ENCODE peak calls at places on chromosomes 16 and 17, in nine cellular contexts. W, T, U, C, G, A, H, F and Y are unnamed samples.

GRCh38 chr17:19867654-19868395 is at the start of gene ULK2:
- DNase-seq in W (peak), T (peak), U (peak), C (peak), G (peak), A (no peak), H (peak), F (peak), Y (peak)

GRCh38 chr16:51113254-51114125 is 37.6 kb downstream of the SALL1 start:
- DNase-seq in W (no peak), T (no peak), U (no peak), C (no peak), G (no peak), A (no peak), H (no peak), F (no peak), Y (no peak)

GRCh38 chr17:62064791-62065563 is at the start of gene MED13:
- DNase-seq in W (no peak), T (peak), U (peak), C (peak), G (peak), A (peak), H (peak), F (peak), Y (no peak)

GRCh38 chr17:80970044-80970761 is 21.4 kb upstream of the CHMP6 start:
- DNase-seq in W (no peak), T (no peak), U (no peak), C (peak), G (peak), A (peak), H (no peak), F (no peak), Y (no peak)

GRCh38 chr17:15263206-15263579 is 1.9 kb downstream of the PMP22 start:
- DNase-seq in W (no peak), T (peak), U (peak), C (peak), G (peak), A (no peak), H (peak), F (peak), Y (no peak)

GRCh38 chr16:86508947-86509758 is 1.2 kb upstream of the FOXF1 start:
- DNase-seq in W (no peak), T (no peak), U (peak), C (peak), G (peak), A (no peak), H (no peak), F (no peak), Y (no peak)

GRCh38 chr16:88376053-88376834 is 6.5 kb upstream of the ZNF469 start:
- DNase-seq in W (no peak), T (no peak), U (no peak), C (no peak), G (no peak), A (no peak), H (no peak), F (no peak), Y (no peak)

GRCh38 chr17:19706791-19707727 is 9.3 kb downstream of the SLC47A2 start:
- DNase-seq in W (peak), T (peak), U (no peak), C (no peak), G (no peak), A (no peak), H (no peak), F (no peak), Y (no peak)

GRCh38 chr17:61897548-61898180 is 30.1 kb downstream of the INTS2 start:
- DNase-seq in W (no peak), T (no peak), U (no peak), C (no peak), G (no peak), A (no peak), H (no peak), F (no peak), Y (no peak)

GRCh38 chr16:85839681-85840240 is 40.3 kb downstream of the COX4I1 start:
- DNase-seq in W (no peak), T (no peak), U (no peak), C (no peak), G (no peak), A (no peak), H (no peak), F (no peak), Y (no peak)

GRCh38 chr17:70716551-70716950 is 547.2 kb downstream of the KCNJ2 start:
- DNase-seq in W (no peak), T (no peak), U (no peak), C (no peak), G (no peak), A (no peak), H (no peak), F (no peak), Y (no peak)
- TF ChIP-seq CTCF in W (no peak), T (no peak), U (no peak), C (no peak), G (no peak), A (no peak), H (no peak), F (no peak), Y (no peak)

GRCh38 chr16:54932737-54933254 is 2.1 kb downstream of the IRX5 start:
- DNase-seq in W (no peak), T (no peak), U (no peak), C (no peak), G (no peak), A (no peak), H (no peak), F (no peak), Y (no peak)
- H3K4me3 ChIP-seq in W (peak), T (peak), U (peak), C (no peak), G (peak), A (peak), H (no peak), F (peak), Y (no peak)

GRCh38 chr17:52517176-52517575 is 358.7 kb upstream of the CA10 start:
- DNase-seq in W (no peak), T (no peak), U (no peak), C (no peak), G (no peak), A (no peak), H (no peak), F (no peak), Y (no peak)
- TF ChIP-seq CTCF in W (no peak), T (no peak), U (no peak), C (no peak), G (no peak), A (no peak), H (no peak), F (no peak), Y (no peak)

GRCh38 chr16:22193134-22193411 is 13.0 kb upstream of the EEF2K start:
- DNase-seq in W (no peak), T (no peak), U (no peak), C (peak), G (no peak), A (no peak), H (no peak), F (no peak), Y (no peak)
- H3K4me3 ChIP-seq in W (no peak), T (no peak), U (peak), C (no peak), G (no peak), A (no peak), H (no peak), F (peak), Y (no peak)

GRCh38 chr17:83105512-83105911 is 26.1 kb downstream of the METRNL start:
- DNase-seq in W (no peak), T (no peak), U (no peak), C (no peak), G (no peak), A (no peak), H (no peak), F (no peak), Y (no peak)

GRCh38 chr17:83103200-83103937 is 24.0 kb downstream of the METRNL start:
- DNase-seq in W (no peak), T (no peak), U (peak), C (no peak), G (no peak), A (peak), H (no peak), F (peak), Y (no peak)

GRCh38 chr17:83104577-83105505 is 25.4 kb downstream of the METRNL start:
- DNase-seq in W (no peak), T (no peak), U (no peak), C (no peak), G (peak), A (no peak), H (no peak), F (no peak), Y (no peak)

GRCh38 chr17:83101805-83102480 is 22.5 kb downstream of the METRNL start:
- DNase-seq in W (no peak), T (no peak), U (no peak), C (no peak), G (peak), A (no peak), H (no peak), F (peak), Y (no peak)

DNA sequence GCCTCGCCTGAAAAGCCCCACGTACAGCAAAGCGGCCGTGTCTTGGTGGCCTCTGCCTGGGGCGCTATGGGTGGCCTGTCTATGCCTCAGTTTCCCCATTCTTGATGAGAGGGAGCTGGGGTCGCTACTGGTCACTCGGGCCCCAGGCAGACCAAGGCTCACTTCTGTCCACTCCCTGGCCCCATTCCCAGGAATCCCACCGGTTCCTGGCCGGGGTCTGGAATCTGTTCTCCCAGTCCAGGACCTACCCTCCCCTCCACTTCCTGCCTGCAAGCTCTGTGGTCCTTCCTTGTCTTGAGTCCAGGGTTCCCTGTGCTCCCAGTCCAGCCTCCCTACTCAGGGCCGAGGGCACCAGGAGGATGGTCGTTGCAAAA is 24.5 kb downstream of the METRNL start:
- DNase-seq in W (no peak), T (no peak), U (no peak), C (no peak), G (no peak), A (no peak), H (no peak), F (no peak), Y (no peak)
- TF ChIP-seq CTCF in W (no peak), T (no peak), U (no peak), C (no peak), G (no peak), A (no peak), H (no peak), F (no peak), Y (no peak)

GRCh38 chr17:7405413-7405881 is 1.6 kb upstream of the TMEM256 start:
- DNase-seq in W (no peak), T (no peak), U (no peak), C (peak), G (no peak), A (peak), H (no peak), F (no peak), Y (no peak)
- H3K4me3 ChIP-seq in W (peak), T (peak), U (peak), C (peak), G (peak), A (peak), H (peak), F (peak), Y (no peak)

GRCh38 chr16:70527315-70527996 is 3.8 kb downstream of the SF3B3 start:
- DNase-seq in W (no peak), T (no peak), U (no peak), C (no peak), G (no peak), A (no peak), H (no peak), F (no peak), Y (no peak)
- TF ChIP-seq CTCF in W (no peak), T (no peak), U (no peak), C (no peak), G (no peak), A (no peak), H (no peak), F (no peak), Y (no peak)

GRCh38 chr17:72592242-72592966 is 471.6 kb downstream of the SOX9 start:
- DNase-seq in W (no peak), T (peak), U (peak), C (no peak), G (peak), A (no peak), H (peak), F (no peak), Y (peak)

GRCh38 chr17:72592967-72593325 is 472.1 kb downstream of the SOX9 start:
- DNase-seq in W (no peak), T (no peak), U (no peak), C (no peak), G (no peak), A (no peak), H (no peak), F (no peak), Y (no peak)

GRCh38 chr17:72591500-72592241 is 470.9 kb downstream of the SOX9 start:
- DNase-seq in W (no peak), T (no peak), U (peak), C (no peak), G (peak), A (no peak), H (no peak), F (no peak), Y (no peak)

GRCh38 chr17:72590382-72590781 is 469.6 kb downstream of the SOX9 start:
- DNase-seq in W (no peak), T (no peak), U (peak), C (no peak), G (peak), A (no peak), H (no peak), F (no peak), Y (no peak)

DNA sequence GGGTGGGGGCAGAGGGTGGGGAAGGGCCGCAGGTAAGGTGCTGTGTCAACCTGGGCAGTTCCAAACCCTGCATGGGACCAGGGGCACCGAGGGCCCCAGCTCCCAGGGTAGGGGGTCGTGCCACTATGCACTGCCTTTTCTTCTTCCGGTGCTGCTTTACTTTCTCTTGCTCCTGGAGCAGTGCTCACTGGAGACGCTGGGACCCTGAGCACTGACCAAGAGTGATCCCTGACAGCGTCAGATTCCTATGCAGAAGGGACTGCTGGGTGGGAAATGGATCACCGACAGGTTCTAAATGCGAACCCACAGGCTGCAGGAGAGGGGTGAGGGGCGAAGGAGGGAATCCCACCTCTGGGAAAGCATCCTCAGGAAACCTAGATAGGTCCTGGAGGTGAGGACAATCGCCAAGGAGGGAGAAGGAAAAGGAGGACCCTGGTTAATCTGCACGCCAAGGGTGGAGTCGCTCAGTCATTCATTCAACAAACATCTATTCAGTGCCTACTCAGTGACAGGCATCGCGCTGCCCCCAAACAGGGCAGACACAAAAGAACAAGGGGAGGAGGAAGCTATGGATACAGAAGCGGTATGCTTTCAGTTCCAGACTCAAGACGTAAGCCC is 470.2 kb downstream of the SOX9 start:
- DNase-seq in W (no peak), T (no peak), U (no peak), C (no peak), G (no peak), A (no peak), H (no peak), F (no peak), Y (no peak)
- H3K4me3 ChIP-seq in W (peak), T (peak), U (peak), C (no peak), G (peak), A (no peak), H (peak), F (peak), Y (no peak)

DNA sequence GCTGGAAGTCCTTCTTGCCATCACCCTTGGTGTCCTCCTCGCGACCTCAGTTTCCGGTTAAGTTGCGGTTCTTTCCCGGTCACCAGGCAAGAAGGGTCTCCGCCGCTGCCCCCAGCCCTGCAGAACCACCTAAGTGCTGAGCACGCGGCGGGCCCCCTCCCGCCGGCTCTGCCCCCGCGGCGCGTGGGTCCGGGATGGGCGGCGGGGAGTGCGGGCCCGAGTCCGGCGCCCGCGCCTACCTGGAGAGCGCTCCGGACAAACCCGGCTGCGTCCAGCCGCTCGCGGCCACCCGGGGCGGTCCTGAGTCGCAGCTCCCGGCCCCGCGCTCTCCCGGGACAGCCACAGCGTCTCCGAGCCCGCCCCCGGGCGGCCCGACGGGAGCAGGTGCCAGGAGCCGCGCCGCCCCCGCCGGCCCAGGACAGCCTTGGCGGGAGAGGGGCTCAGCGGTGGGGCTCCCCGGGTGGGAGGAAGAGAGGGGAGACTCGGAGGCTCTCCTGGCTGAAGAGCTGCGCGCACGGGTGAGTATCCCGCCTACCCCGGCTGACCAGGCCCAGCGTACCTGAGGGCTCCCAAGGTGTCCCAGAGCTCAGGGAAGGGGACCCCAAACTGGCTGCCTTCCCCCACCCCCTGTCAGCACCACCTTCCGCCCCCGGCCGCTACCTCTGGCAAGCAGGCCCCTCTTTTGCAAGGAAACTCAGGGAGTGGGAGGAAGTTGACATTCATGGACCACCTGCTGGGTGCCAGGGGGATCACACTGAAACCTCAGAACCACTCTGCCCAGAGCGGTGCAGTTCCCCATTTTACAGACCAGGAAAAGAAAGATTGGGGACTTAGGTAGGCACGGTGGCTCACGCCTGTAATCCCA is 22.2 kb upstream of the C17orf113 start:
- DNase-seq in W (no peak), T (no peak), U (no peak), C (no peak), G (no peak), A (no peak), H (no peak), F (no peak), Y (no peak)
- TF ChIP-seq CTCF in W (no peak), T (no peak), U (no peak), C (no peak), G (no peak), A (no peak), H (no peak), F (no peak), Y (no peak)

GRCh38 chr17:29590979-29591736 is 1.7 kb upstream of the GIT1 start:
- DNase-seq in W (no peak), T (peak), U (peak), C (no peak), G (peak), A (no peak), H (no peak), F (peak), Y (peak)

GRCh38 chr17:29588561-29589411 is 662 bp downstream of the GIT1 start:
- DNase-seq in W (no peak), T (no peak), U (no peak), C (peak), G (peak), A (peak), H (no peak), F (no peak), Y (no peak)

GRCh38 chr17:29591737-29592624 is 951 bp upstream of the ANKRD13B start:
- DNase-seq in W (no peak), T (peak), U (peak), C (peak), G (peak), A (peak), H (peak), F (peak), Y (peak)

GRCh38 chr17:29589524-29590260 is at the start of gene GIT1:
- DNase-seq in W (no peak), T (peak), U (peak), C (peak), G (peak), A (peak), H (peak), F (peak), Y (peak)

GRCh38 chr17:29590261-29590978 is 972 bp upstream of the GIT1 start:
- DNase-seq in W (no peak), T (no peak), U (peak), C (peak), G (peak), A (no peak), H (no peak), F (no peak), Y (no peak)
- H3K4me3 ChIP-seq in W (no peak), T (no peak), U (peak), C (peak), G (peak), A (peak), H (peak), F (peak), Y (peak)